ENCODE peak calls at places on chromosomes 13 and 19, in four cellular contexts. U, L, B and I are unnamed samples.

GRCh38 chr13:99955747-99956472 is 15.7 kb downstream of the ZIC5 start:
- DNase-seq in B (peak), L (peak), U (no peak), I (no peak)

GRCh38 chr19:55369651-55370304 is 485 bp downstream of the IL11 start:
- DNase-seq in L (peak), B (peak), U (peak), I (peak)

GRCh38 chr19:9044449-9044848 is 34.2 kb upstream of the MUC16 start:
- DNase-seq in L (no peak), B (no peak), U (no peak), I (no peak)

GRCh38 chr13:36345438-36346221 is 564 bp downstream of the SPART start:
- DNase-seq in L (no peak), U (no peak), B (peak), I (no peak)

GRCh38 chr13:31538067-31539042 is 201.0 kb upstream of the RXFP2 start:
- DNase-seq in B (peak), L (peak), U (peak), I (no peak)

GRCh38 chr19:42563352-42564210 is 31.1 kb downstream of the CEACAM8 start:
- DNase-seq in L (peak), U (peak), B (peak), I (peak)

GRCh38 chr13:35812730-35813129 is 318.5 kb downstream of the DCLK1 start:
- DNase-seq in L (no peak), B (no peak), U (no peak), I (no peak)

GRCh38 chr13:112146073-112146360 is 79.1 kb downstream of the SOX1 start:
- DNase-seq in L (no peak), U (no peak), B (no peak), I (no peak)

GRCh38 chr19:45363861-45364459 is 6.4 kb downstream of the ERCC2 start:
- DNase-seq in L (no peak), B (no peak), U (no peak), I (no peak)

GRCh38 chr13:100138859-100139491 is 50.1 kb downstream of the PCCA start:
- DNase-seq in U (no peak), B (no peak), L (no peak), I (no peak)

GRCh38 chr13:36619535-36619934 is 54.3 kb upstream of the SERTM1 start:
- DNase-seq in U (no peak), L (no peak), B (no peak), I (no peak)

GRCh38 chr13:31278874-31279273 is 79.1 kb downstream of the B3GLCT start:
- DNase-seq in B (no peak), L (no peak), U (no peak), I (no peak)

GRCh38 chr19:4108767-4109625 is 14.9 kb downstream of the MAP2K2 start:
- DNase-seq in U (no peak), B (no peak), L (no peak), I (no peak)

GRCh38 chr13:74423434-74423833 is 289.2 kb upstream of the KLF12 start:
- DNase-seq in L (no peak), U (no peak), B (no peak), I (no peak)

GRCh38 chr13:70960841-70961443 is 852.7 kb upstream of the KLHL1 start:
- DNase-seq in L (peak), U (peak), B (peak), I (peak)

GRCh38 chr19:10001899-10002298 is 8.4 kb downstream of the COL5A3 start:
- DNase-seq in B (no peak), L (no peak), U (no peak), I (no peak)

GRCh38 chr19:35124098-35125060 is 8.8 kb downstream of the FXYD3 start:
- DNase-seq in B (peak), U (peak), L (no peak), I (peak)

GRCh38 chr13:45258339-45258685 is 57.5 kb upstream of the KCTD4 start:
- DNase-seq in L (no peak), U (no peak), B (peak), I (no peak)

GRCh38 chr19:456547-457110 is 4.2 kb downstream of the SHC2 start:
- DNase-seq in U (no peak), B (no peak), L (no peak), I (peak)

GRCh38 chr19:41364546-41365391 is 820 bp upstream of the B9D2 start:
- DNase-seq in B (no peak), L (no peak), U (no peak), I (no peak)

GRCh38 chr19:49613374-49613773 is 22.4 kb downstream of the PRR12 start:
- DNase-seq in L (no peak), B (no peak), U (no peak), I (no peak)

GRCh38 chr19:1027020-1027952 is 878 bp downstream of the CNN2 start:
- DNase-seq in B (no peak), U (peak), L (peak), I (no peak)

GRCh38 chr13:113859311-113860050 is 4.4 kb downstream of the GAS6 start:
- DNase-seq in U (no peak), L (no peak), B (no peak), I (no peak)

GRCh38 chr13:100443998-100444328 is 144.6 kb downstream of the GGACT start:
- DNase-seq in L (no peak), B (no peak), U (no peak), I (no peak)

GRCh38 chr19:15875075-15875474 is 22.8 kb downstream of the CYP4F2 start:
- DNase-seq in U (no peak), B (no peak), L (no peak), I (no peak)

GRCh38 chr19:34317311-34317927 is 47.6 kb upstream of the GPI start:
- DNase-seq in U (no peak), L (peak), B (no peak), I (no peak)

GRCh38 chr19:19113040-19113541 is 25.2 kb downstream of the TMEM161A start:
- DNase-seq in U (no peak), L (peak), B (peak), I (no peak)

GRCh38 chr13:56615572-56615971 is 525.1 kb upstream of the PRR20A start:
- DNase-seq in U (no peak), B (no peak), L (no peak), I (no peak)

GRCh38 chr13:113566227-113566561 is 18.4 kb upstream of the TFDP1 start:
- DNase-seq in B (no peak), U (no peak), L (no peak), I (no peak)

GRCh38 chr13:106514928-106515634 is 20.4 kb downstream of the EFNB2 start:
- DNase-seq in U (no peak), L (no peak), B (peak), I (no peak)

GRCh38 chr19:46256855-46257254 is 27.3 kb downstream of the IGFL1 start:
- DNase-seq in B (no peak), L (no peak), U (no peak), I (no peak)

GRCh38 chr19:15115080-15115479 is 7.9 kb downstream of the SYDE1 start:
- DNase-seq in U (no peak), B (peak), L (no peak), I (no peak)

GRCh38 chr19:50482886-50483285 is 6.2 kb upstream of the GARIN5A start:
- DNase-seq in U (no peak), B (no peak), L (no peak), I (no peak)

GRCh38 chr19:4326837-4327251 is 11.8 kb downstream of the STAP2 start:
- DNase-seq in U (no peak), B (no peak), L (no peak), I (no peak)